ENCODE peak calls at places on chromosomes 2 and 18, in four cellular contexts. E is sigmoid colon, O is mucosa of descending colon, Y is OCI-LY7. X is an unnamed sample.

GRCh38 chr2:17327649-17328048 is 190.6 kb downstream of the RAD51AP2 start:
- DNase-seq in E (no peak), O (no peak), Y (no peak), X (no peak)

GRCh38 chr2:212595036-212595654 is 56.5 kb upstream of the ERBB4 start:
- DNase-seq in E (no peak), O (no peak), Y (peak; percentile 15), X (no peak)

GRCh38 chr18:54774971-54775665 is 53.2 kb upstream of the RAB27B start:
- DNase-seq in E (no peak), O (no peak), Y (no peak), X (no peak)

GRCh38 chr2:19810637-19811036 is 91.1 kb downstream of the TTC32 start:
- DNase-seq in E (no peak), O (no peak), Y (no peak), X (no peak)

GRCh38 chr2:110735366-110735765 is 3.0 kb downstream of the ACOXL start:
- DNase-seq in E (no peak), O (no peak), Y (no peak), X (no peak)

GRCh38 chr2:74831693-74832530 is 2.0 kb upstream of the HK2 start:
- DNase-seq in E (no peak), O (no peak), Y (no peak), X (no peak)

GRCh38 chr18:22221350-22221749 is 52.0 kb downstream of the GATA6 start:
- DNase-seq in E (no peak), O (no peak), Y (no peak), X (no peak)

GRCh38 chr2:70463997-70464396 is 89.6 kb downstream of the TGFA start:
- DNase-seq in E (no peak), O (no peak), Y (no peak), X (no peak)

GRCh38 chr2:165852394-165852793 is 58.3 kb upstream of the GALNT3 start:
- DNase-seq in E (no peak), O (no peak), Y (no peak), X (no peak)

GRCh38 chr18:709771-710170 is 2.7 kb downstream of the ENOSF1 start:
- DNase-seq in E (no peak), O (no peak), Y (no peak), X (no peak)

GRCh38 chr2:222318026-222318711 is 19.4 kb upstream of the PAX3 start:
- DNase-seq in E (no peak), O (peak; percentile 87), Y (peak; percentile 36), X (peak; percentile 92)

GRCh38 chr2:143856973-143857372 is 662.9 kb downstream of the ZEB2 start:
- DNase-seq in E (no peak), O (no peak), Y (no peak), X (no peak)

GRCh38 chr2:216283038-216283900 is 89.0 kb downstream of the MARCHF4 start:
- DNase-seq in E (no peak), O (no peak), Y (peak; percentile 46), X (peak; percentile 70)

GRCh38 chr18:43952398-43952797 is 675.1 kb upstream of the SYT4 start:
- DNase-seq in E (no peak), O (no peak), Y (no peak), X (no peak)

GRCh38 chr2:3142961-3143571 is 234.6 kb downstream of the EIPR1 start:
- DNase-seq in E (no peak), O (no peak), Y (no peak), X (no peak)

GRCh38 chr2:223538920-223539440 is 63.2 kb downstream of the SCG2 start:
- DNase-seq in E (no peak), O (no peak), Y (no peak), X (peak; percentile 15)

GRCh38 chr2:64996914-64997313 is 7.7 kb downstream of the SLC1A4 start:
- DNase-seq in E (no peak), O (no peak), Y (no peak), X (no peak)

GRCh38 chr2:120852200-120852815 is 116.6 kb downstream of the GLI2 start:
- DNase-seq in E (peak; percentile 54), O (no peak), Y (no peak), X (no peak)

GRCh38 chr2:108594982-108595464 is 60.8 kb downstream of the LIMS1 start:
- DNase-seq in E (no peak), O (no peak), Y (no peak), X (no peak)

GRCh38 chr2:107597507-107597906 is 229.2 kb upstream of the RGPD4 start:
- DNase-seq in E (no peak), O (no peak), Y (no peak), X (no peak)

GRCh38 chr18:79199691-79200374 is 130.6 kb downstream of the ATP9B start:
- DNase-seq in E (no peak), O (no peak), Y (no peak), X (no peak)

GRCh38 chr2:39523308-39524044 is 86.4 kb upstream of the MAP4K3 start:
- DNase-seq in E (no peak), O (no peak), Y (no peak), X (no peak)

GRCh38 chr18:58721586-58722160 is 50.4 kb downstream of the MALT1 start:
- DNase-seq in E (no peak), O (no peak), Y (no peak), X (no peak)

GRCh38 chr2:120596990-120597594 is 138.6 kb upstream of the GLI2 start:
- DNase-seq in E (peak; percentile 89), O (no peak), Y (no peak), X (peak; percentile 57)

GRCh38 chr2:171072164-171072563 is 88.5 kb downstream of the TLK1 start:
- DNase-seq in E (no peak), O (peak; percentile 47), Y (no peak), X (no peak)

GRCh38 chr18:39571511-39571910 is 2005.9 kb upstream of the CELF4 start:
- DNase-seq in E (no peak), O (no peak), Y (no peak), X (no peak)

GRCh38 chr2:120552800-120553471 is 182.7 kb upstream of the GLI2 start:
- DNase-seq in E (peak; percentile 85), O (peak; percentile 89), Y (peak; percentile 2), X (peak; percentile 84)

GRCh38 chr2:240594511-240595380 is 8.2 kb downstream of the CAPN10 start:
- DNase-seq in E (peak; percentile 61), O (no peak), Y (no peak), X (peak; percentile 16)

GRCh38 chr2:69177063-69177771 is 164.2 kb downstream of the ANTXR1 start:
- DNase-seq in E (peak; percentile 83), O (peak; percentile 40), Y (no peak), X (no peak)

GRCh38 chr2:43717323-43717722 is 41.1 kb upstream of the C1GALT1C1L start:
- DNase-seq in E (no peak), O (no peak), Y (no peak), X (no peak)

GRCh38 chr2:124317628-124318027 is 292.5 kb downstream of the CNTNAP5 start:
- DNase-seq in E (no peak), O (no peak), Y (no peak), X (no peak)

GRCh38 chr2:216624251-216624650 is 9.0 kb upstream of the IGFBP2 start:
- DNase-seq in E (no peak), O (no peak), Y (no peak), X (no peak)

GRCh38 chr18:78814766-78815165 is 164.9 kb upstream of the SALL3 start:
- DNase-seq in E (no peak), O (peak; percentile 30), Y (no peak), X (no peak)

GRCh38 chr18:22422909-22423548 is 5.3 kb upstream of the CTAGE1 start:
- DNase-seq in E (no peak), O (no peak), Y (no peak), X (no peak)

GRCh38 chr2:199463000-199463692 is 5.4 kb upstream of the SATB2 start:
- DNase-seq in E (peak; percentile 70), O (peak; percentile 96), Y (peak; percentile 65), X (peak; percentile 91)

GRCh38 chr2:199464614-199465352 is 7.0 kb upstream of the SATB2 start:
- DNase-seq in E (no peak), O (peak; percentile 66), Y (no peak), X (no peak)

GRCh38 chr2:199465390-199465789 is 7.7 kb upstream of the SATB2 start:
- DNase-seq in E (no peak), O (no peak), Y (no peak), X (no peak)

GRCh38 chr2:199462167-199462976 is 4.6 kb upstream of the SATB2 start:
- DNase-seq in E (no peak), O (peak; percentile 56), Y (no peak), X (no peak)

GRCh38 chr2:199463708-199464613 is 6.2 kb upstream of the SATB2 start:
- DNase-seq in E (no peak), O (peak; percentile 79), Y (no peak), X (no peak)
- TF ChIP-seq CTCF in E (peak; percentile 12), O (no peak), Y (peak; percentile 31), X (peak; percentile 29)

GRCh38 chr2:236503100-236503499 is 66.5 kb upstream of the ACKR3 start:
- DNase-seq in E (no peak), O (no peak), Y (peak; percentile 21), X (no peak)
- TF ChIP-seq CTCF in E (no peak), O (no peak), Y (peak; percentile 44), X (no peak)

DNA sequence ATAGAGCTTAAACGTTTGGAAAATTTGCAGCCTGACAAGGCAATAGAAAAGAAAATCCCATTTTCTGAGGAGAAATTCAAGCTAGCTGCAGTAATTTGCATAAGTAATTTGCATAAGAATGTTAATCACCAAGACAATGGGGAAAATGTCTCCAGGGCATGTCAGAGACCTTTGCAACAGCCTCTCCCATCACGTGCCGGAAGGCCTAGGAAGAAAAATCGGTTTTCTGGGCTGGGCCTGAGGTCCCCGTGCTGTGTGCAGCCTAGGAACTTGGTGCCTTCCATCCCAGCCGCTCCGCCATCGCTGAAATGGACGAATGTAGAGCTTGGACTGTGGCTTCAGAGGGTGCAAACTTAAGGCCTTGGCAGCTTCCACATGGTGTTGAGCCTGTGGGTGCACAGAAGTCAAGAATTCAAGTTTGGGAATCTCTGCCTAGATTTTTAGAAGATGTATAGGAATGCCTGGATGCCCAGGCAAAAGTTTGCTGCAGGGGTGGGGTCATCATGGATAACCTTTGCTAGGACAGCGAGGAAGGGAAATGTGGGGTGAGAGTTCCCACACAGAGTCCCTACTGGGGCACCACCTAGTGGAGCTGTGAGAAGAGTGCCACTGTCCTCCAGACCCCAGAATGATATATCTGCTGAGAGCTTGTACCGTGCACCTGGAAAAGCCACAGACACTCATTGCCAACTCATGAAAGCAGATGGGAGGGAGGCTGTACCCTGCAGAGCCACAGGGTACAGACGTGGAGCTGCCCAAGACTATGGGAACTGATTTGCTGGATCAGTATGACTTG is 164.6 kb downstream of the GULP1 start:
- DNase-seq in E (no peak), O (no peak), Y (no peak), X (no peak)
- TF ChIP-seq CTCF in E (no peak), O (no peak), Y (peak; percentile 29), X (no peak)

GRCh38 chr2:56107486-56107885 is 76.3 kb upstream of the CCDC85A start:
- DNase-seq in E (no peak), O (no peak), Y (no peak), X (no peak)

GRCh38 chr2:56102866-56103265 is 80.9 kb upstream of the CCDC85A start:
- DNase-seq in E (no peak), O (no peak), Y (no peak), X (no peak)

GRCh38 chr2:56113571-56113970 is 70.2 kb upstream of the CCDC85A start:
- DNase-seq in E (no peak), O (no peak), Y (no peak), X (no peak)

GRCh38 chr2:56104951-56105350 is 78.8 kb upstream of the CCDC85A start:
- DNase-seq in E (no peak), O (no peak), Y (no peak), X (peak; percentile 74)

DNA sequence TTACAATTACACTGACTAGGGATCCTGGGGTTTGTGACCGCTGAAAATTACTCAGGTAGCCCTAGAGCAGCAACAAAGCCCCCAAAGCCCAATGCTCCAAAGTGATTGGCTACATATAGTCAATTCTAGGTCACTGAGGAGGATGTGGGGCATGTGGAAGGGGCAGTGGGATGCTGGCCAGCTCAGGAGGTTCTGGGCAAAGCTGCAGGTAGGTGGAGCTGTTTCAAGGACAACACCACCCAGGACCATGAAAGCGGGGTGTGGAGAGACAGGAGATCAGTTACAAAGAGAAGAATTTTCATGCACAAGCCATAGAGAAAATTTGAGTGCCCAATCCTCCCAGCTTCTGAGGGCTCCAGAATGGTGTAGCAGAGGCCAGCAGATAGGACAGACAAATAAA is 75.0 kb upstream of the CCDC85A start:
- DNase-seq in E (no peak), O (no peak), Y (no peak), X (no peak)
- TF ChIP-seq CTCF in E (no peak), O (no peak), Y (peak; percentile 32), X (no peak)